ENCODE peak calls at places on chromosomes 1 and 21, in nine cellular contexts. One of them, this sample, is unnamed.

GRCh38 chr21:43734830-43735229 is 15.9 kb downstream of the PDXK start:
- DNase-seq in GM20000: no peak
- DNase-seq in choroid plexus epithelial cell: peak
- DNase-seq in activated B cell treated with CpG ODN at 0.5 μM for 24 hours: no peak
- DNase-seq in left colon: no peak
- DNase-seq in fibroblast of lung: peak
- DNase-seq in stimulated activated CD4-positive, alpha-beta T cell treated with anti-CD3 and anti-CD28 coated beads, Interleukin-4, amount 100 ng/mL, for 24 hours: no peak
- DNase-seq in iris pigment epithelial cell: peak
- DNase-seq in Right ventricle myocardium superior: no peak
- DNase-seq in this sample: no peak

GRCh38 chr1:173039621-173040020 is 11.1 kb downstream of the TNFSF18 start:
- DNase-seq in activated B cell treated with CpG ODN at 0.5 μM for 24 hours: no peak
- DNase-seq in Right ventricle myocardium superior: no peak
- DNase-seq in choroid plexus epithelial cell: no peak
- DNase-seq in iris pigment epithelial cell: no peak
- DNase-seq in GM20000: no peak
- DNase-seq in fibroblast of lung: no peak
- DNase-seq in stimulated activated CD4-positive, alpha-beta T cell treated with anti-CD3 and anti-CD28 coated beads, Interleukin-4, amount 100 ng/mL, for 24 hours: no peak
- DNase-seq in left colon: no peak
- DNase-seq in this sample: no peak

GRCh38 chr1:67144696-67145095 is 9.9 kb upstream of the C1orf141 start:
- DNase-seq in activated B cell treated with CpG ODN at 0.5 μM for 24 hours: no peak
- DNase-seq in Right ventricle myocardium superior: no peak
- DNase-seq in iris pigment epithelial cell: peak
- DNase-seq in fibroblast of lung: peak
- DNase-seq in stimulated activated CD4-positive, alpha-beta T cell treated with anti-CD3 and anti-CD28 coated beads, Interleukin-4, amount 100 ng/mL, for 24 hours: peak
- DNase-seq in choroid plexus epithelial cell: peak
- DNase-seq in left colon: no peak
- DNase-seq in GM20000: peak
- DNase-seq in this sample: no peak

GRCh38 chr21:39121600-39122355 is 61.5 kb downstream of the PSMG1 start:
- DNase-seq in GM20000: no peak
- DNase-seq in left colon: no peak
- DNase-seq in activated B cell treated with CpG ODN at 0.5 μM for 24 hours: no peak
- DNase-seq in choroid plexus epithelial cell: no peak
- DNase-seq in fibroblast of lung: no peak
- DNase-seq in stimulated activated CD4-positive, alpha-beta T cell treated with anti-CD3 and anti-CD28 coated beads, Interleukin-4, amount 100 ng/mL, for 24 hours: no peak
- DNase-seq in iris pigment epithelial cell: peak
- DNase-seq in Right ventricle myocardium superior: no peak
- DNase-seq in this sample: no peak

GRCh38 chr1:29933110-29933509 is 696.8 kb downstream of the PTPRU start:
- DNase-seq in GM20000: no peak
- DNase-seq in stimulated activated CD4-positive, alpha-beta T cell treated with anti-CD3 and anti-CD28 coated beads, Interleukin-4, amount 100 ng/mL, for 24 hours: no peak
- DNase-seq in left colon: no peak
- DNase-seq in choroid plexus epithelial cell: no peak
- DNase-seq in fibroblast of lung: no peak
- DNase-seq in activated B cell treated with CpG ODN at 0.5 μM for 24 hours: no peak
- DNase-seq in Right ventricle myocardium superior: no peak
- DNase-seq in iris pigment epithelial cell: no peak
- DNase-seq in this sample: no peak

GRCh38 chr1:241077386-241078147 is 279.4 kb downstream of the RGS7 start:
- DNase-seq in choroid plexus epithelial cell: no peak
- DNase-seq in Right ventricle myocardium superior: no peak
- DNase-seq in iris pigment epithelial cell: no peak
- DNase-seq in activated B cell treated with CpG ODN at 0.5 μM for 24 hours: no peak
- DNase-seq in stimulated activated CD4-positive, alpha-beta T cell treated with anti-CD3 and anti-CD28 coated beads, Interleukin-4, amount 100 ng/mL, for 24 hours: no peak
- DNase-seq in GM20000: no peak
- DNase-seq in fibroblast of lung: no peak
- DNase-seq in left colon: no peak
- DNase-seq in this sample: no peak

GRCh38 chr1:60388092-60388987 is 314.8 kb upstream of the C1orf87 start:
- DNase-seq in left colon: no peak
- DNase-seq in iris pigment epithelial cell: peak
- DNase-seq in activated B cell treated with CpG ODN at 0.5 μM for 24 hours: no peak
- DNase-seq in Right ventricle myocardium superior: no peak
- DNase-seq in GM20000: no peak
- DNase-seq in fibroblast of lung: no peak
- DNase-seq in choroid plexus epithelial cell: peak
- DNase-seq in stimulated activated CD4-positive, alpha-beta T cell treated with anti-CD3 and anti-CD28 coated beads, Interleukin-4, amount 100 ng/mL, for 24 hours: no peak
- DNase-seq in this sample: no peak

GRCh38 chr1:61757945-61758344 is 15.7 kb downstream of the PATJ start:
- DNase-seq in activated B cell treated with CpG ODN at 0.5 μM for 24 hours: no peak
- DNase-seq in iris pigment epithelial cell: peak
- DNase-seq in choroid plexus epithelial cell: peak
- DNase-seq in left colon: no peak
- DNase-seq in stimulated activated CD4-positive, alpha-beta T cell treated with anti-CD3 and anti-CD28 coated beads, Interleukin-4, amount 100 ng/mL, for 24 hours: no peak
- DNase-seq in Right ventricle myocardium superior: no peak
- DNase-seq in GM20000: no peak
- DNase-seq in fibroblast of lung: no peak
- DNase-seq in this sample: no peak

GRCh38 chr1:106924360-106924759 is 132.1 kb upstream of the PRMT6 start:
- DNase-seq in Right ventricle myocardium superior: no peak
- DNase-seq in fibroblast of lung: peak
- DNase-seq in iris pigment epithelial cell: peak
- DNase-seq in choroid plexus epithelial cell: peak
- DNase-seq in left colon: no peak
- DNase-seq in GM20000: no peak
- DNase-seq in stimulated activated CD4-positive, alpha-beta T cell treated with anti-CD3 and anti-CD28 coated beads, Interleukin-4, amount 100 ng/mL, for 24 hours: no peak
- DNase-seq in activated B cell treated with CpG ODN at 0.5 μM for 24 hours: no peak
- DNase-seq in this sample: no peak

GRCh38 chr21:37862536-37862935 is 53.7 kb downstream of the KCNJ6 start:
- DNase-seq in fibroblast of lung: peak
- DNase-seq in activated B cell treated with CpG ODN at 0.5 μM for 24 hours: no peak
- DNase-seq in left colon: no peak
- DNase-seq in stimulated activated CD4-positive, alpha-beta T cell treated with anti-CD3 and anti-CD28 coated beads, Interleukin-4, amount 100 ng/mL, for 24 hours: no peak
- DNase-seq in choroid plexus epithelial cell: peak
- DNase-seq in GM20000: peak
- DNase-seq in iris pigment epithelial cell: peak
- DNase-seq in Right ventricle myocardium superior: no peak
- DNase-seq in this sample: no peak

GRCh38 chr1:166915941-166916340 is 39.9 kb upstream of the TADA1 start:
- DNase-seq in choroid plexus epithelial cell: peak
- DNase-seq in iris pigment epithelial cell: peak
- DNase-seq in GM20000: no peak
- DNase-seq in left colon: no peak
- DNase-seq in stimulated activated CD4-positive, alpha-beta T cell treated with anti-CD3 and anti-CD28 coated beads, Interleukin-4, amount 100 ng/mL, for 24 hours: no peak
- DNase-seq in fibroblast of lung: no peak
- DNase-seq in activated B cell treated with CpG ODN at 0.5 μM for 24 hours: no peak
- DNase-seq in Right ventricle myocardium superior: no peak
- DNase-seq in this sample: no peak

GRCh38 chr1:160838876-160839275 is 23.8 kb downstream of the CD244 start:
- DNase-seq in activated B cell treated with CpG ODN at 0.5 μM for 24 hours: no peak
- DNase-seq in iris pigment epithelial cell: no peak
- DNase-seq in Right ventricle myocardium superior: no peak
- DNase-seq in GM20000: no peak
- DNase-seq in left colon: no peak
- DNase-seq in stimulated activated CD4-positive, alpha-beta T cell treated with anti-CD3 and anti-CD28 coated beads, Interleukin-4, amount 100 ng/mL, for 24 hours: no peak
- DNase-seq in choroid plexus epithelial cell: no peak
- DNase-seq in fibroblast of lung: no peak
- DNase-seq in this sample: no peak

GRCh38 chr1:173410133-173410793 is 66.9 kb upstream of the PRDX6 start:
- DNase-seq in choroid plexus epithelial cell: peak
- DNase-seq in iris pigment epithelial cell: peak
- DNase-seq in stimulated activated CD4-positive, alpha-beta T cell treated with anti-CD3 and anti-CD28 coated beads, Interleukin-4, amount 100 ng/mL, for 24 hours: no peak
- DNase-seq in Right ventricle myocardium superior: no peak
- DNase-seq in fibroblast of lung: peak
- DNase-seq in left colon: no peak
- DNase-seq in GM20000: no peak
- DNase-seq in activated B cell treated with CpG ODN at 0.5 μM for 24 hours: no peak
- DNase-seq in this sample: no peak

GRCh38 chr1:245310605-245311531 is 156.1 kb downstream of the KIF26B start:
- DNase-seq in Right ventricle myocardium superior: no peak
- DNase-seq in left colon: no peak
- DNase-seq in stimulated activated CD4-positive, alpha-beta T cell treated with anti-CD3 and anti-CD28 coated beads, Interleukin-4, amount 100 ng/mL, for 24 hours: no peak
- DNase-seq in activated B cell treated with CpG ODN at 0.5 μM for 24 hours: no peak
- DNase-seq in iris pigment epithelial cell: no peak
- DNase-seq in choroid plexus epithelial cell: peak
- DNase-seq in fibroblast of lung: no peak
- DNase-seq in GM20000: peak
- DNase-seq in this sample: no peak

GRCh38 chr1:233238884-233239432 is 56.6 kb downstream of the PCNX2 start:
- DNase-seq in left colon: no peak
- DNase-seq in stimulated activated CD4-positive, alpha-beta T cell treated with anti-CD3 and anti-CD28 coated beads, Interleukin-4, amount 100 ng/mL, for 24 hours: no peak
- DNase-seq in fibroblast of lung: peak
- DNase-seq in activated B cell treated with CpG ODN at 0.5 μM for 24 hours: no peak
- DNase-seq in iris pigment epithelial cell: no peak
- DNase-seq in GM20000: no peak
- DNase-seq in choroid plexus epithelial cell: peak
- DNase-seq in Right ventricle myocardium superior: no peak
- DNase-seq in this sample: no peak

GRCh38 chr1:84632975-84633427 is 57.3 kb downstream of the SSX2IP start:
- DNase-seq in Right ventricle myocardium superior: no peak
- DNase-seq in stimulated activated CD4-positive, alpha-beta T cell treated with anti-CD3 and anti-CD28 coated beads, Interleukin-4, amount 100 ng/mL, for 24 hours: no peak
- DNase-seq in left colon: no peak
- DNase-seq in activated B cell treated with CpG ODN at 0.5 μM for 24 hours: no peak
- DNase-seq in iris pigment epithelial cell: peak
- DNase-seq in fibroblast of lung: peak
- DNase-seq in choroid plexus epithelial cell: peak
- DNase-seq in GM20000: no peak
- DNase-seq in this sample: no peak

GRCh38 chr1:164702216-164702615 is 143.2 kb downstream of the PBX1 start:
- DNase-seq in GM20000: no peak
- DNase-seq in choroid plexus epithelial cell: peak
- DNase-seq in stimulated activated CD4-positive, alpha-beta T cell treated with anti-CD3 and anti-CD28 coated beads, Interleukin-4, amount 100 ng/mL, for 24 hours: no peak
- DNase-seq in left colon: no peak
- DNase-seq in Right ventricle myocardium superior: no peak
- DNase-seq in fibroblast of lung: peak
- DNase-seq in iris pigment epithelial cell: peak
- DNase-seq in activated B cell treated with CpG ODN at 0.5 μM for 24 hours: no peak
- DNase-seq in this sample: no peak

GRCh38 chr21:15560383-15561056 is 169.3 kb upstream of the USP25 start:
- DNase-seq in fibroblast of lung: no peak
- DNase-seq in GM20000: no peak
- DNase-seq in left colon: no peak
- DNase-seq in Right ventricle myocardium superior: no peak
- DNase-seq in iris pigment epithelial cell: no peak
- DNase-seq in stimulated activated CD4-positive, alpha-beta T cell treated with anti-CD3 and anti-CD28 coated beads, Interleukin-4, amount 100 ng/mL, for 24 hours: no peak
- DNase-seq in choroid plexus epithelial cell: peak
- DNase-seq in activated B cell treated with CpG ODN at 0.5 μM for 24 hours: no peak
- DNase-seq in this sample: no peak

GRCh38 chr1:225879521-225880209 is 2.5 kb downstream of the TMEM63A start:
- DNase-seq in stimulated activated CD4-positive, alpha-beta T cell treated with anti-CD3 and anti-CD28 coated beads, Interleukin-4, amount 100 ng/mL, for 24 hours: peak
- DNase-seq in GM20000: no peak
- DNase-seq in activated B cell treated with CpG ODN at 0.5 μM for 24 hours: no peak
- DNase-seq in Right ventricle myocardium superior: peak
- DNase-seq in iris pigment epithelial cell: no peak
- DNase-seq in choroid plexus epithelial cell: no peak
- DNase-seq in left colon: peak
- DNase-seq in fibroblast of lung: no peak
- DNase-seq in this sample: no peak

GRCh38 chr1:185314416-185314815 is 2.6 kb downstream of the IVNS1ABP start:
- DNase-seq in fibroblast of lung: no peak
- DNase-seq in GM20000: no peak
- DNase-seq in stimulated activated CD4-positive, alpha-beta T cell treated with anti-CD3 and anti-CD28 coated beads, Interleukin-4, amount 100 ng/mL, for 24 hours: no peak
- DNase-seq in choroid plexus epithelial cell: peak
- DNase-seq in iris pigment epithelial cell: no peak
- DNase-seq in Right ventricle myocardium superior: no peak
- DNase-seq in activated B cell treated with CpG ODN at 0.5 μM for 24 hours: no peak
- DNase-seq in left colon: no peak
- DNase-seq in this sample: no peak

GRCh38 chr1:211621471-211622198 is 42.7 kb upstream of the SLC30A1 start:
- DNase-seq in activated B cell treated with CpG ODN at 0.5 μM for 24 hours: no peak
- DNase-seq in GM20000: no peak
- DNase-seq in choroid plexus epithelial cell: peak
- DNase-seq in Right ventricle myocardium superior: peak
- DNase-seq in iris pigment epithelial cell: no peak
- DNase-seq in stimulated activated CD4-positive, alpha-beta T cell treated with anti-CD3 and anti-CD28 coated beads, Interleukin-4, amount 100 ng/mL, for 24 hours: no peak
- DNase-seq in fibroblast of lung: no peak
- DNase-seq in left colon: no peak
- DNase-seq in this sample: no peak

GRCh38 chr1:51236548-51237312 is 657 bp downstream of the RNF11 start:
- DNase-seq in choroid plexus epithelial cell: peak
- DNase-seq in left colon: peak
- DNase-seq in activated B cell treated with CpG ODN at 0.5 μM for 24 hours: no peak
- DNase-seq in GM20000: peak
- DNase-seq in iris pigment epithelial cell: peak
- DNase-seq in fibroblast of lung: peak
- DNase-seq in Right ventricle myocardium superior: peak
- DNase-seq in stimulated activated CD4-positive, alpha-beta T cell treated with anti-CD3 and anti-CD28 coated beads, Interleukin-4, amount 100 ng/mL, for 24 hours: peak
- DNase-seq in this sample: peak

GRCh38 chr1:162218975-162219374 is 149.5 kb downstream of the NOS1AP start:
- DNase-seq in GM20000: no peak
- DNase-seq in stimulated activated CD4-positive, alpha-beta T cell treated with anti-CD3 and anti-CD28 coated beads, Interleukin-4, amount 100 ng/mL, for 24 hours: no peak
- DNase-seq in fibroblast of lung: no peak
- DNase-seq in activated B cell treated with CpG ODN at 0.5 μM for 24 hours: no peak
- DNase-seq in iris pigment epithelial cell: no peak
- DNase-seq in Right ventricle myocardium superior: no peak
- DNase-seq in choroid plexus epithelial cell: no peak
- DNase-seq in left colon: no peak
- DNase-seq in this sample: no peak

GRCh38 chr1:30748098-30748698 is 9.4 kb downstream of the LAPTM5 start:
- DNase-seq in Right ventricle myocardium superior: no peak
- DNase-seq in left colon: no peak
- DNase-seq in iris pigment epithelial cell: no peak
- DNase-seq in activated B cell treated with CpG ODN at 0.5 μM for 24 hours: no peak
- DNase-seq in choroid plexus epithelial cell: no peak
- DNase-seq in GM20000: no peak
- DNase-seq in stimulated activated CD4-positive, alpha-beta T cell treated with anti-CD3 and anti-CD28 coated beads, Interleukin-4, amount 100 ng/mL, for 24 hours: no peak
- DNase-seq in fibroblast of lung: peak
- DNase-seq in this sample: no peak

This sample was measured in T-helper 2 cell treated with Interferon-gamma antibody and Interleukin-4, amounts not matched to agents 5 μg/mL and 100 μg/mL, for 36 hours.